ENCODE peak calls at places on chromosomes 3 and 15, in seven cellular contexts. L, J, B, R, F, O and Q are unnamed samples.

GRCh38 chr15:72554471-72555425 is 80.6 kb downstream of the ARIH1 start:
- DNase-seq in F (no peak), J (no peak), B (no peak), L (peak), O (peak), R (no peak), Q (no peak)

GRCh38 chr3:71580636-71581215 is 2.8 kb downstream of the FOXP1 start:
- DNase-seq in O (no peak), F (no peak), L (peak), R (no peak), B (no peak), J (no peak), Q (no peak)

GRCh38 chr15:65368300-65368617 is 9.5 kb downstream of the IGDCC3 start:
- DNase-seq in F (no peak), J (no peak), R (no peak), L (no peak), O (no peak), B (peak), Q (no peak)

GRCh38 chr3:142863965-142864924 is 24.6 kb downstream of the PCOLCE2 start:
- DNase-seq in O (no peak), F (no peak), B (no peak), J (no peak), R (no peak), L (peak), Q (no peak)

GRCh38 chr3:46215810-46216414 is 7.8 kb upstream of the CCR1 start:
- DNase-seq in J (no peak), B (no peak), L (peak), R (no peak), F (no peak), O (no peak), Q (no peak)

GRCh38 chr3:110799236-110799635 is 272.4 kb upstream of the NECTIN3 start:
- DNase-seq in O (peak), B (no peak), J (no peak), L (peak), R (no peak), F (no peak), Q (no peak)

GRCh38 chr15:99716540-99716939 is 16.7 kb downstream of the LYSMD4 start:
- DNase-seq in O (no peak), L (no peak), B (no peak), R (no peak), J (no peak), F (no peak), Q (no peak)

GRCh38 chr3:30538787-30539186 is 67.6 kb upstream of the TGFBR2 start:
- DNase-seq in B (no peak), R (no peak), F (peak), O (peak), J (no peak), L (peak), Q (no peak)

GRCh38 chr3:193970773-193971206 is 165.2 kb upstream of the HES1 start:
- DNase-seq in F (no peak), B (no peak), O (no peak), R (no peak), J (no peak), L (no peak), Q (no peak)

GRCh38 chr15:57364282-57365007 is 11.9 kb upstream of the CGNL1 start:
- DNase-seq in J (no peak), R (no peak), F (no peak), B (no peak), O (no peak), L (no peak), Q (no peak)

GRCh38 chr3:185420762-185421161 is 57.8 kb downstream of the MAP3K13 start:
- DNase-seq in O (peak), L (no peak), J (no peak), R (no peak), B (no peak), F (peak), Q (peak)

GRCh38 chr3:165336786-165337185 is 140.6 kb upstream of the SLITRK3 start:
- DNase-seq in R (no peak), J (no peak), O (no peak), L (no peak), F (peak), B (no peak), Q (no peak)

GRCh38 chr15:40963201-40963600 is 9.9 kb downstream of the CHAC1 start:
- DNase-seq in L (no peak), F (no peak), R (no peak), J (no peak), B (no peak), O (no peak), Q (no peak)

GRCh38 chr3:181622365-181622764 is 89.4 kb upstream of the SOX2 start:
- DNase-seq in O (no peak), L (peak), J (no peak), B (no peak), R (no peak), F (peak), Q (no peak)

GRCh38 chr3:29186131-29186599 is 94.7 kb upstream of the RBMS3 start:
- DNase-seq in B (no peak), J (no peak), L (peak), O (peak), R (no peak), F (peak), Q (no peak)

GRCh38 chr15:69713726-69714559 is 261.3 kb downstream of the RPLP1 start:
- DNase-seq in B (no peak), J (no peak), F (no peak), L (no peak), O (no peak), R (no peak), Q (no peak)

GRCh38 chr3:129485681-129486056 is 42.8 kb upstream of the RHO start:
- DNase-seq in F (peak), L (peak), O (peak), R (no peak), J (no peak), B (peak), Q (no peak)

GRCh38 chr3:16372362-16373269 is 107.6 kb downstream of the OXNAD1 start:
- DNase-seq in L (peak), F (no peak), R (no peak), O (no peak), J (no peak), B (no peak), Q (no peak)

GRCh38 chr3:146421814-146422748 is 47.3 kb downstream of the PLSCR2 start:
- DNase-seq in O (peak), R (no peak), B (no peak), J (no peak), L (peak), F (peak), Q (no peak)

GRCh38 chr3:187286467-187287059 is 5.0 kb downstream of the MASP1 start:
- DNase-seq in L (peak), B (no peak), J (no peak), O (no peak), R (no peak), F (peak), Q (no peak)

GRCh38 chr3:191848818-191849217 is 387.9 kb downstream of the PYDC2 start:
- DNase-seq in R (no peak), F (no peak), L (no peak), J (no peak), B (no peak), O (no peak), Q (no peak)

GRCh38 chr3:70264122-70264780 is 48.2 kb downstream of the MDFIC2 start:
- DNase-seq in O (peak), F (no peak), B (no peak), J (no peak), R (no peak), L (peak), Q (peak)

GRCh38 chr3:101998256-101998926 is 149.1 kb downstream of the NFKBIZ start:
- DNase-seq in F (peak), J (no peak), B (no peak), L (peak), R (no peak), O (no peak), Q (no peak)

GRCh38 chr3:66998075-66998898 is at the start of gene KBTBD8:
- DNase-seq in F (peak), L (peak), O (peak), B (peak), R (peak), J (peak), Q (peak)

GRCh38 chr3:133384331-133385027 is 15.4 kb upstream of the BFSP2 start:
- DNase-seq in L (peak), J (peak), R (peak), B (peak), O (no peak), F (no peak), Q (peak)

GRCh38 chr15:43828061-43828657 is 1.4 kb downstream of the WDR76 start:
- DNase-seq in O (no peak), B (no peak), L (peak), F (no peak), R (no peak), J (no peak), Q (no peak)

GRCh38 chr3:7249493-7250076 is 388.7 kb downstream of the GRM7 start:
- DNase-seq in J (no peak), R (no peak), O (no peak), L (no peak), B (no peak), F (no peak), Q (no peak)

GRCh38 chr3:133330043-133330442 is 69.8 kb upstream of the BFSP2 start:
- DNase-seq in L (no peak), O (no peak), F (no peak), R (peak), B (peak), J (no peak), Q (no peak)

GRCh38 chr3:28250999-28251398 is 9.6 kb downstream of the CMC1 start:
- DNase-seq in J (no peak), L (no peak), R (no peak), F (no peak), B (no peak), O (no peak), Q (no peak)

GRCh38 chr3:38707730-38708129 is 58.2 kb upstream of the SCN5A start:
- DNase-seq in L (peak), B (no peak), J (no peak), R (no peak), F (no peak), O (no peak), Q (no peak)